ENCODE peak calls at places on chromosomes 7 and 10, in nine cellular contexts. A is T-helper 9 cell; W is effector CD4-positive, alpha-beta T cell; G is NCI-H1092; B is NCI-H2081 treated with DMSO at 0.1 percent for 48 hours; O is head of caudate nucleus; H is RWPE1; L is kidney; Y is EL. I is an unnamed sample.
A peak's percentile ranks its signal among the peaks of the same experiment; 100 is the strongest.

GRCh38 chr7:157979631-157980340 is 607.8 kb downstream of the PTPRN2 start:
- DNase-seq in A (no peak), W (no peak), G (no peak), B (no peak), O (no peak), H (no peak), L (peak; percentile 42), Y (no peak), I (peak; percentile 62)

GRCh38 chr10:97454330-97455036 is 8.5 kb downstream of the ZDHHC16 start:
- DNase-seq in A (no peak), W (no peak), G (no peak), B (no peak), O (peak; percentile 55), H (no peak), L (no peak), Y (no peak), I (no peak)

GRCh38 chr10:80539421-80539999 is 1.8 kb downstream of the SH2D4B start:
- DNase-seq in A (no peak), W (no peak), G (no peak), B (no peak), O (no peak), H (no peak), L (no peak), Y (no peak), I (peak; percentile 53)

GRCh38 chr10:48880016-48880705 is 59.5 kb downstream of the LRRC18 start:
- DNase-seq in A (no peak), W (no peak), G (no peak), B (no peak), O (no peak), H (no peak), L (peak; percentile 57), Y (no peak), I (no peak)

GRCh38 chr7:77800158-77800557 is 1.6 kb downstream of the PHTF2 start:
- DNase-seq in A (no peak), W (no peak), G (no peak), B (no peak), O (no peak), H (no peak), L (no peak), Y (peak; percentile 24), I (no peak)

GRCh38 chr7:96093435-96093834 is 228.5 kb downstream of the SLC25A13 start:
- DNase-seq in A (no peak), W (no peak), G (no peak), B (no peak), O (no peak), H (peak; percentile 44), L (no peak), Y (peak; percentile 20), I (no peak)

GRCh38 chr7:16960566-16960965 is 78.8 kb upstream of the AGR3 start:
- DNase-seq in A (no peak), W (no peak), G (no peak), B (no peak), O (no peak), H (no peak), L (no peak), Y (peak; percentile 40), I (no peak)

GRCh38 chr7:113279256-113279655 is 160.9 kb upstream of the SMIM30 start:
- DNase-seq in A (no peak), W (no peak), G (no peak), B (no peak), O (no peak), H (no peak), L (no peak), Y (no peak), I (no peak)

GRCh38 chr7:154862153-154862791 is 140.7 kb downstream of the PAXIP1 start:
- DNase-seq in A (no peak), W (no peak), G (peak; percentile 55), B (no peak), O (no peak), H (no peak), L (no peak), Y (no peak), I (no peak)

GRCh38 chr10:104323721-104324686 is 14.3 kb downstream of the ITPRIP start:
- DNase-seq in A (no peak), W (no peak), G (no peak), B (no peak), O (no peak), H (no peak), L (no peak), Y (no peak), I (peak; percentile 91)

GRCh38 chr7:73985737-73986141 is 42.2 kb upstream of the ELN start:
- DNase-seq in A (no peak), W (no peak), G (no peak), B (no peak), O (peak; percentile 38), H (no peak), L (peak; percentile 59), Y (no peak), I (no peak)

GRCh38 chr10:80177781-80178636 is 27.3 kb downstream of the ANXA11 start:
- DNase-seq in A (no peak), W (no peak), G (no peak), B (no peak), O (no peak), H (no peak), L (peak; percentile 30), Y (peak; percentile 80), I (no peak)

GRCh38 chr10:103854687-103855423 is 521 bp downstream of the SH3PXD2A start:
- DNase-seq in A (no peak), W (no peak), G (no peak), B (no peak), O (peak; percentile 60), H (peak; percentile 54), L (no peak), Y (peak; percentile 43), I (peak; percentile 83)

I was measured in spleen.